ENCODE peak calls at places on chromosomes 4 and X, in eight cellular contexts. P, S, N, E, I, D, T and G are unnamed samples.

GRCh38 chr4:8307126-8307525 is 37.6 kb downstream of the HTRA3 start:
- DNase-seq in P (no peak), S (no peak), N (peak), E (no peak), I (no peak), D (no peak), T (no peak), G (peak)

GRCh38 chr4:36281384-36282106 is at the start of gene DTHD1:
- DNase-seq in P (no peak), S (no peak), N (no peak), E (no peak), I (peak), D (no peak), T (no peak), G (no peak)

GRCh38 chrX:154374361-154375155 is at the start of gene FLNA:
- DNase-seq in P (no peak), S (no peak), N (peak), E (peak), I (no peak), D (no peak), T (no peak), G (no peak)

GRCh38 chr4:73944061-73944875 is 37.6 kb downstream of the PF4 start:
- DNase-seq in P (no peak), S (no peak), N (no peak), E (peak), I (no peak), D (no peak), T (no peak), G (peak)

GRCh38 chr4:2177443-2178093 is 64.4 kb downstream of the HAUS3 start:
- DNase-seq in P (no peak), S (no peak), N (no peak), E (no peak), I (no peak), D (no peak), T (no peak), G (no peak)

GRCh38 chrX:2781698-2782097 is 29.9 kb downstream of the XG start:
- DNase-seq in P (no peak), S (no peak), N (no peak), E (no peak), I (no peak), D (no peak), T (no peak), G (no peak)

GRCh38 chrX:15564981-15565579 is 35.7 kb downstream of the ACE2 start:
- DNase-seq in P (no peak), S (peak), N (peak), E (peak), I (peak), D (no peak), T (peak), G (peak)

GRCh38 chrX:143615851-143616250 is 20.1 kb downstream of the SLITRK4 start:
- DNase-seq in P (no peak), S (no peak), N (no peak), E (no peak), I (no peak), D (no peak), T (no peak), G (no peak)

GRCh38 chrX:124232523-124233201 is 99.8 kb upstream of the TEX13D start:
- DNase-seq in P (no peak), S (no peak), N (no peak), E (no peak), I (no peak), D (no peak), T (no peak), G (no peak)

GRCh38 chr4:158481811-158482210 is 39.9 kb upstream of the RXFP1 start:
- DNase-seq in P (no peak), S (no peak), N (no peak), E (no peak), I (no peak), D (no peak), T (no peak), G (no peak)

GRCh38 chr4:52996261-52997131 is 134.4 kb downstream of the RASL11B start:
- DNase-seq in P (no peak), S (peak), N (no peak), E (peak), I (no peak), D (no peak), T (no peak), G (no peak)

GRCh38 chr4:137283737-137284136 is 248.6 kb downstream of the PCDH18 start:
- DNase-seq in P (no peak), S (no peak), N (no peak), E (no peak), I (peak), D (no peak), T (no peak), G (no peak)

GRCh38 chr4:85489273-85489672 is 14.3 kb downstream of the ARHGAP24 start:
- DNase-seq in P (no peak), S (no peak), N (no peak), E (no peak), I (peak), D (no peak), T (no peak), G (no peak)

GRCh38 chr4:37389967-37390580 is 145.5 kb downstream of the NWD2 start:
- DNase-seq in P (no peak), S (no peak), N (no peak), E (no peak), I (peak), D (no peak), T (no peak), G (no peak)

GRCh38 chrX:150694738-150695410 is 1.7 kb downstream of the MTMR1 start:
- DNase-seq in P (no peak), S (no peak), N (no peak), E (no peak), I (no peak), D (no peak), T (peak), G (no peak)